ENCODE peak calls at places on chromosomes 3 and 15, in four cellular contexts. One of them, this sample, is unnamed.

GRCh38 chr3:59256233-59256632 is 206.4 kb upstream of the CFAP20DC start:
- DNase-seq in GM12878: no peak
- DNase-seq in GM12891: no peak
- DNase-seq in K562: no peak
- DNase-seq in this sample: no peak

GRCh38 chr3:151106311-151106710 is 20.8 kb downstream of the MED12L start:
- DNase-seq in K562: no peak
- DNase-seq in GM12891: no peak
- DNase-seq in GM12878: no peak
- DNase-seq in this sample: no peak

GRCh38 chr3:187072102-187072501 is 67.2 kb downstream of the RPL39L start:
- DNase-seq in K562: no peak
- DNase-seq in GM12878: no peak
- DNase-seq in GM12891: no peak
- DNase-seq in this sample: peak

GRCh38 chr3:61776390-61776789 is 215.0 kb downstream of the PTPRG start:
- DNase-seq in K562: no peak
- DNase-seq in GM12891: no peak
- DNase-seq in GM12878: no peak
- DNase-seq in this sample: no peak

GRCh38 chr15:24039683-24040082 is 352.6 kb upstream of the NDN start:
- DNase-seq in K562: no peak
- DNase-seq in GM12891: no peak
- DNase-seq in GM12878: no peak
- DNase-seq in this sample: no peak

GRCh38 chr15:56244237-56244810 is 645 bp upstream of the RFX7 start:
- DNase-seq in GM12891: no peak
- DNase-seq in GM12878: no peak
- DNase-seq in K562: peak
- DNase-seq in this sample: no peak

GRCh38 chr3:79517766-79518413 is 249.9 kb downstream of the ROBO1 start:
- DNase-seq in GM12891: no peak
- DNase-seq in K562: peak
- DNase-seq in GM12878: no peak
- DNase-seq in this sample: no peak

GRCh38 chr3:128492353-128493220 is at the start of gene GATA2:
- DNase-seq in GM12891: no peak
- DNase-seq in K562: peak
- DNase-seq in GM12878: no peak
- DNase-seq in this sample: no peak

GRCh38 chr3:24196526-24196925 is 251.4 kb downstream of the NR1D2 start:
- DNase-seq in GM12878: no peak
- DNase-seq in K562: no peak
- DNase-seq in GM12891: no peak
- DNase-seq in this sample: no peak

GRCh38 chr3:113602836-113603235 is 70.5 kb downstream of the SIDT1 start:
- DNase-seq in K562: no peak
- DNase-seq in GM12891: no peak
- DNase-seq in GM12878: no peak
- DNase-seq in this sample: no peak

GRCh38 chr3:189975376-189975990 is 145.2 kb downstream of the P3H2 start:
- DNase-seq in GM12878: no peak
- DNase-seq in K562: no peak
- DNase-seq in GM12891: no peak
- DNase-seq in this sample: no peak

GRCh38 chr15:36888018-36888992 is 212.0 kb downstream of the MEIS2 start:
- DNase-seq in GM12891: no peak
- DNase-seq in GM12878: no peak
- DNase-seq in K562: peak
- DNase-seq in this sample: no peak

GRCh38 chr3:53938645-53939044 is 47.0 kb upstream of the SELENOK start:
- DNase-seq in GM12891: peak
- DNase-seq in GM12878: no peak
- DNase-seq in K562: peak
- DNase-seq in this sample: peak

GRCh38 chr3:126474498-126475410 is 937 bp downstream of the ZXDC start:
- DNase-seq in K562: peak
- DNase-seq in GM12891: peak
- DNase-seq in GM12878: no peak
- DNase-seq in this sample: peak

GRCh38 chr3:49263490-49263889 is 13.5 kb downstream of the C3orf62 start:
- DNase-seq in GM12878: no peak
- DNase-seq in GM12891: no peak
- DNase-seq in K562: no peak
- DNase-seq in this sample: no peak

GRCh38 chr3:32310918-32311839 is 72.7 kb downstream of the CMTM8 start:
- DNase-seq in GM12878: no peak
- DNase-seq in K562: no peak
- DNase-seq in GM12891: no peak
- DNase-seq in this sample: no peak

GRCh38 chr3:72145506-72146380 is 360.8 kb upstream of the PROK2 start:
- DNase-seq in GM12878: no peak
- DNase-seq in K562: no peak
- DNase-seq in GM12891: no peak
- DNase-seq in this sample: no peak

GRCh38 chr3:161171113-161171512 is 50.0 kb upstream of the NMD3 start:
- DNase-seq in GM12878: no peak
- DNase-seq in GM12891: no peak
- DNase-seq in K562: no peak
- DNase-seq in this sample: no peak

GRCh38 chr3:59839810-59840515 is 790.1 kb upstream of the CFAP20DC start:
- DNase-seq in K562: no peak
- DNase-seq in GM12878: peak
- DNase-seq in GM12891: peak
- DNase-seq in this sample: no peak

GRCh38 chr3:168249048-168249538 is 153.4 kb upstream of the GOLIM4 start:
- DNase-seq in K562: no peak
- DNase-seq in GM12878: no peak
- DNase-seq in GM12891: no peak
- DNase-seq in this sample: no peak

GRCh38 chr3:194023501-194024280 is 112.3 kb upstream of the HES1 start:
- DNase-seq in GM12891: no peak
- DNase-seq in K562: no peak
- DNase-seq in GM12878: no peak
- DNase-seq in this sample: no peak

GRCh38 chr15:52295421-52295991 is at the start of gene MYO5C:
- DNase-seq in K562: no peak
- DNase-seq in GM12878: no peak
- DNase-seq in GM12891: peak
- DNase-seq in this sample: no peak

GRCh38 chr3:22007376-22007775 is 256.4 kb upstream of the ZNF385D start:
- DNase-seq in GM12878: no peak
- DNase-seq in GM12891: no peak
- DNase-seq in K562: no peak
- DNase-seq in this sample: peak

GRCh38 chr3:147405552-147406254 is 640 bp downstream of the ZIC4 start:
- DNase-seq in GM12878: no peak
- DNase-seq in GM12891: no peak
- DNase-seq in K562: no peak
- DNase-seq in this sample: no peak

GRCh38 chr3:14489641-14490040 is 50.5 kb downstream of the GRIP2 start:
- DNase-seq in GM12891: no peak
- DNase-seq in K562: no peak
- DNase-seq in GM12878: no peak
- DNase-seq in this sample: no peak

GRCh38 chr3:150323770-150324169 is 84.3 kb upstream of the TSC22D2 start:
- DNase-seq in GM12891: no peak
- DNase-seq in K562: no peak
- DNase-seq in GM12878: no peak
- DNase-seq in this sample: no peak

GRCh38 chr3:161221881-161222600 is 930 bp downstream of the NMD3 start:
- DNase-seq in GM12891: no peak
- DNase-seq in GM12878: no peak
- DNase-seq in K562: peak
- DNase-seq in this sample: peak

GRCh38 chr3:45426161-45426560 is 37.8 kb downstream of the LARS2 start:
- DNase-seq in GM12878: no peak
- DNase-seq in GM12891: no peak
- DNase-seq in K562: no peak
- DNase-seq in this sample: no peak

GRCh38 chr3:127449489-127450212 is 140.9 kb downstream of the TPRA1 start:
- DNase-seq in GM12878: no peak
- DNase-seq in K562: no peak
- DNase-seq in GM12891: no peak
- DNase-seq in this sample: no peak

GRCh38 chr15:62896969-62897486 is 145.5 kb upstream of the TPM1 start:
- DNase-seq in GM12891: no peak
- DNase-seq in K562: peak
- DNase-seq in GM12878: no peak
- DNase-seq in this sample: no peak

GRCh38 chr3:134697830-134698699 is 47.2 kb upstream of the KY start:
- DNase-seq in GM12878: no peak
- DNase-seq in GM12891: no peak
- DNase-seq in K562: no peak
- DNase-seq in this sample: no peak

GRCh38 chr3:72475258-72476138 is 372.7 kb downstream of the SHQ1 start:
- DNase-seq in K562: no peak
- DNase-seq in GM12878: no peak
- DNase-seq in GM12891: no peak
- DNase-seq in this sample: peak

GRCh38 chr3:161028485-161029018 is 76.6 kb downstream of the B3GALNT1 start:
- DNase-seq in GM12891: no peak
- DNase-seq in GM12878: no peak
- DNase-seq in K562: no peak
- DNase-seq in this sample: no peak

GRCh38 chr3:31688847-31689246 is 156.1 kb downstream of the STT3B start:
- DNase-seq in K562: no peak
- DNase-seq in GM12878: no peak
- DNase-seq in GM12891: no peak
- DNase-seq in this sample: no peak

GRCh38 chr3:99896482-99896881 is 78.8 kb downstream of the CMSS1 start:
- DNase-seq in GM12878: no peak
- DNase-seq in GM12891: no peak
- DNase-seq in K562: no peak
- DNase-seq in this sample: no peak

GRCh38 chr3:197000211-197000610 is 29.4 kb downstream of the MELTF start:
- DNase-seq in GM12878: no peak
- DNase-seq in GM12891: no peak
- DNase-seq in K562: no peak
- DNase-seq in this sample: no peak

DNA sequence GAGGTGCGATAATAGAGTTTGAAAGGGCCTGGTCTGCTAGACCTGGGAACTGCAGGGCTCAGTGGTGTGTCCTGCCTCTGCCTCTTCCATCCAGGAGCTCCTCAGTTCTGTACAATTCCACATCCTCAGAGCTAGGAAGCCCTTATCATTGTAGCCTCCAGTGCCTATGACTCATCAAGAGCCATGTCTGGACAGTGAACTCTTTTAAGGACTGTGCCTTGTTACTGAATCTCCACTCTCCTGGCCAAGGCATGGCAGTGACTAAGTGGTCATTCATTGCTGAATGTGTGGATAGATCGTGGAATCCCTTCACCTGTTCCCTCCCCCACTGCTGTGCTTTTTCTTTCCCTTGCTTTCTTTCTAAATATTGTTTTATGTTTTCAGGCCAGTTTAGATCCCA is 2.9 kb downstream of the TIMP4 start:
- DNase-seq in GM12878: no peak
- DNase-seq in GM12891: no peak
- DNase-seq in K562: peak
- DNase-seq in this sample: no peak
- TF ChIP-seq SPI1 in GM12878: no peak
- TF ChIP-seq SPI1 in GM12891: no peak
- TF ChIP-seq SPI1 in K562: no peak
- TF ChIP-seq SPI1 in this sample: no peak

GRCh38 chr3:63920001-63920400 is 7.8 kb upstream of the SCAANT1 start:
- DNase-seq in K562: no peak
- DNase-seq in GM12878: no peak
- DNase-seq in GM12891: no peak
- DNase-seq in this sample: no peak

GRCh38 chr3:63927623-63928280 is 15.6 kb upstream of the SCAANT1 start:
- DNase-seq in K562: no peak
- DNase-seq in GM12878: no peak
- DNase-seq in GM12891: no peak
- DNase-seq in this sample: no peak

GRCh38 chr3:63918321-63918720 is 6.1 kb upstream of the SCAANT1 start:
- DNase-seq in K562: no peak
- DNase-seq in GM12891: no peak
- DNase-seq in GM12878: no peak
- DNase-seq in this sample: no peak

GRCh38 chr3:63921741-63922482 is 9.7 kb upstream of the SCAANT1 start:
- DNase-seq in K562: no peak
- DNase-seq in GM12891: no peak
- DNase-seq in GM12878: peak
- DNase-seq in this sample: no peak

GRCh38 chr3:63922800-63923199 is 10.6 kb upstream of the SCAANT1 start:
- DNase-seq in GM12878: no peak
- DNase-seq in K562: no peak
- DNase-seq in GM12891: no peak
- DNase-seq in this sample: no peak
- TF ChIP-seq SPI1 in GM12878: no peak
- TF ChIP-seq SPI1 in K562: no peak
- TF ChIP-seq SPI1 in GM12891: no peak
- TF ChIP-seq SPI1 in this sample: no peak

GRCh38 chr3:15877813-15878212 is 80.0 kb upstream of the ANKRD28 start:
- DNase-seq in GM12891: no peak
- DNase-seq in K562: no peak
- DNase-seq in GM12878: no peak
- DNase-seq in this sample: no peak
- TF ChIP-seq SPI1 in GM12891: no peak
- TF ChIP-seq SPI1 in K562: no peak
- TF ChIP-seq SPI1 in GM12878: no peak
- TF ChIP-seq SPI1 in this sample: no peak

GRCh38 chr3:188832961-188833615 is 338.7 kb upstream of the TPRG1 start:
- DNase-seq in GM12891: no peak
- DNase-seq in GM12878: no peak
- DNase-seq in K562: no peak
- DNase-seq in this sample: no peak

GRCh38 chr3:188827593-188827992 is 344.2 kb upstream of the TPRG1 start:
- DNase-seq in GM12878: no peak
- DNase-seq in K562: no peak
- DNase-seq in GM12891: no peak
- DNase-seq in this sample: no peak

GRCh38 chr3:188832146-188832545 is 339.6 kb upstream of the TPRG1 start:
- DNase-seq in GM12891: no peak
- DNase-seq in GM12878: no peak
- DNase-seq in K562: no peak
- DNase-seq in this sample: no peak

GRCh38 chr3:188829577-188829976 is 342.2 kb upstream of the TPRG1 start:
- DNase-seq in GM12878: no peak
- DNase-seq in K562: no peak
- DNase-seq in GM12891: no peak
- DNase-seq in this sample: no peak

DNA sequence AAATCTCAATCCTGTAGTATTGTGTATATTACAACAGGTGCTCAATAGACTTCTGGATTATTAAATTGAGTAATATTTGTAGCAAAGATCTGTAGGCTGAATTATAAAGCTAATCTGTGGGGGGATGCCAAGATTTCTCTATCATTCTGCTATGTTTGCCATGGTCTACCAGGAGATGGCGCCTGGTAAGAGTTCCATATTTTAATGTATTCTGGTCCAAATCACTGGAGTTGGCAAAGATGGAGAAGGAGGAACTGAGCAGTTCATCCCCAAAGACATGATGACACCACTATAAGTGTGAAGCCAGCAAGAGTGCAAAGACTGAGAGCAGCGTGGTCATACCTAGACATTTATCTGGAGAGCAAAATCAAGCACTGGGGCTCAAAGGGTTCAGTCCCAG is 340.8 kb upstream of the TPRG1 start:
- DNase-seq in GM12891: no peak
- DNase-seq in GM12878: no peak
- DNase-seq in K562: no peak
- DNase-seq in this sample: no peak
- TF ChIP-seq SPI1 in GM12891: no peak
- TF ChIP-seq SPI1 in GM12878: no peak
- TF ChIP-seq SPI1 in K562: no peak
- TF ChIP-seq SPI1 in this sample: no peak